ENCODE peak calls at places on chromosome 6, in six cellular contexts. X is Panc1; M is mucosa of descending colon; O is naive thymus-derived CD4-positive, alpha-beta T cell; Z is left lung; K is CD8-positive, alpha-beta T cell. F is an unnamed sample.

GRCh38 chr6:116624036-116624805 is 7.9 kb downstream of the RSPH4A start:
- ATAC-seq in X (no peak), M (no peak), O (no peak), Z (no peak), K (no peak), F (no peak)

GRCh38 chr6:127494240-127494767 is 24.8 kb downstream of the MTCL3 start:
- ATAC-seq in Z (no peak), K (no peak), M (no peak), O (no peak), X (no peak), F (no peak)

GRCh38 chr6:12844284-12845223 is 128.0 kb downstream of the PHACTR1 start:
- ATAC-seq in X (peak; percentile 66), K (no peak), Z (no peak), O (no peak), M (no peak), F (no peak)

GRCh38 chr6:16555550-16555949 is 205.7 kb downstream of the ATXN1 start:
- ATAC-seq in X (no peak), M (no peak), K (no peak), O (no peak), Z (no peak), F (no peak)

GRCh38 chr6:6993503-6994237 is 114.1 kb upstream of the RREB1 start:
- ATAC-seq in X (no peak), M (no peak), O (no peak), Z (no peak), K (no peak), F (no peak)

GRCh38 chr6:127971945-127972391 is 71.1 kb upstream of the THEMIS start:
- ATAC-seq in O (peak; percentile 92), M (peak; percentile 82), K (peak; percentile 85), X (peak; percentile 98), Z (no peak), F (no peak)

GRCh38 chr6:36169023-36170007 is 27.2 kb upstream of the BRPF3 start:
- ATAC-seq in M (no peak), X (no peak), K (no peak), Z (no peak), O (no peak), F (no peak)

GRCh38 chr6:29705389-29706231 is 17.6 kb upstream of the HLA-F start:
- ATAC-seq in M (peak; percentile 31), O (no peak), X (peak; percentile 60), Z (peak; percentile 88), K (no peak), F (no peak)

GRCh38 chr6:47519279-47519678 is 41.7 kb downstream of the CD2AP start:
- ATAC-seq in M (peak; percentile 87), Z (no peak), K (no peak), X (no peak), O (no peak), F (no peak)

DNA sequence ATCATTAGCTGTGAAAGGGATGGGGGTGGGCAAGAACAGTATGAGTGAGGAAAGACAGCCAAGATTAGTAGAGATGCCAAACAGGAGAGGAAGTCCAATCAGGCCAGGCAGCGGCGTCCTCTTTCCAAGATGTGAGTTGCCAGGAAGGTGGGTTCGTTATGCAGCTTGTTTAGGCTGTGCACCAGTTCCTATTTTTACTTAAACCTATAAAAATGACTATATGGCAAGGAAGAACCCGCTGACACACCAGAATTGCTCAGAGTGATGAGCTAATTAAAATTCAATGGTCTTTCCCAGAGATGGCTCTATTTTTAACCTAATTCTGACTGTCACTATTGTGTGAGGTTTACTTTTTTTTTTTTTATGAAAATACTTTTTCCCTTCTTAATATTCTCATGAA is 88.1 kb downstream of the SLC22A23 start:
- ATAC-seq in X (no peak), M (no peak), O (no peak), K (no peak), Z (no peak), F (no peak)
- H3K4me3 ChIP-seq in X (no peak overlapping the region), M (no peak overlapping the region), O (no peak overlapping the region), K (no peak overlapping the region), Z (no peak overlapping the region), F (no peak overlapping the region)

GRCh38 chr6:112019619-112020018 is 34.3 kb upstream of the CCN6 start:
- ATAC-seq in Z (no peak), O (no peak), X (no peak), K (no peak), M (no peak), F (no peak)
- H3K4me3 ChIP-seq in Z (no peak overlapping the region), O (no peak overlapping the region), X (no peak overlapping the region), K (no peak overlapping the region), M (no peak overlapping the region), F (no peak overlapping the region)

DNA sequence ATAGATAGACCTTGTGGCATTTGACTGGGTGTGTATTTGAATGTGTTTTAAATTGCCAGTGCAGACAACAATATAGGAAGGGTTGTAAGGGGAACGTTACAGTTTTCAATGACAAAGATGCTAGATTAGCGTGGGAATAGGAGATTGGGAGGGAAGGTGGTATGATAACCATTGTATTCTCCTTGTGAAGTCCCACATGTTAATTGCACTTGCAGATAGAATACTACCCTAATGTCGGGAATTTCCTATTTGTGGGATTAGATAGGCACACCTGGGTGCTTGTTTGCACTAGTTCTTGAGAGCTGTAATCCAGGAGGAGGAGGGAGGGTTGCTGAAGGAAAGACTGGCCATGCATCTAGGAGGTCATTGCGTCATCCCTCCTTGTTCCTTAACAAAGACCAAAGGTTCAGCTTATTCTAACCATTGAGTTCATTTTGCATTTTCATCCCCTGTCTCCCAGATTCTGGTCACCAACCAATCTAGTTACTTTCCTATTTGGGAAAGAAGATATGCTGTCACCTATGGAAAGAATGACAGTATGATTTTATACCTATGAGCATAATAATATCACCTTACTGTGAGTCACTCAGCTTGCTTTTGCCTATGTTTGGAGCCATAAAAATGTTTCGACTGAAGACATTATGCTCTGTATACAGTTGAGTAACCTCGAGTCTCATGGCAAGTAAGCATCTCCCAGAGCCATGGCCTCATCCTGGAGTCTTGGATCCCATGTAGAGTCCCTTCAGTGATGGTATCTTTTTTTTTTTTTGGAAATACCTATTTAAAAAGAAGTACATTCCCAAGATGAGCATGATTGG is 201.5 kb downstream of the DTNBP1 start:
- ATAC-seq in O (no peak), K (no peak), Z (peak; percentile 49), X (no peak), M (peak; percentile 42), F (no peak)
- H3K4me3 ChIP-seq in O (no peak overlapping the region), K (no peak overlapping the region), Z (no peak overlapping the region), X (no peak overlapping the region), M (no peak overlapping the region), F (no peak overlapping the region)

GRCh38 chr6:149467265-149467664 is 17.5 kb downstream of the ZC3H12D start:
- ATAC-seq in M (no peak), Z (no peak), K (no peak), O (no peak), X (no peak), F (no peak)
- H3K4me3 ChIP-seq in M (no peak overlapping the region), Z (no peak overlapping the region), K (no peak overlapping the region), O (no peak overlapping the region), X (no peak overlapping the region), F (no peak overlapping the region)

DNA sequence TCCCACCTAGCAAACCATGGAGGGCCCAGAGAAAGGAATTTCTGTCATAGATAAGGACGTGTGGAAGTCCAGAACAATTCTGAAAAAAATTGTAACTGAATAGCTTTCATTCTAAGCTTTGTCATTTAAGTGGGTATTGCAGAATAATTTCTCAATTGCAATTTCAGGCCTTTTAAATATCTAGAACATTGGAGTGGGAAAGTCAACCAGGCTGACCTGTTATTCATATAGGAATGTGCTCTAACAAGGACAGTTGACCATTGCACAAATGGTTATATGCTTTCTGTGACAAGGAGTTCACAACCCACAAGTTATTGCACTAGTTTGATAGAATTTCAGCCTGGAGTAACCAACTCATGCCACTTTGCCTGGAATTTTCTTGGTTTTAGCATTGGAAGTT is 53.4 kb upstream of the OLIG3 start:
- ATAC-seq in X (no peak), Z (no peak), O (no peak), K (no peak), M (no peak), F (no peak)
- H3K4me3 ChIP-seq in X (no peak overlapping the region), Z (no peak overlapping the region), O (no peak overlapping the region), K (no peak overlapping the region), M (no peak overlapping the region), F (no peak overlapping the region)

DNA sequence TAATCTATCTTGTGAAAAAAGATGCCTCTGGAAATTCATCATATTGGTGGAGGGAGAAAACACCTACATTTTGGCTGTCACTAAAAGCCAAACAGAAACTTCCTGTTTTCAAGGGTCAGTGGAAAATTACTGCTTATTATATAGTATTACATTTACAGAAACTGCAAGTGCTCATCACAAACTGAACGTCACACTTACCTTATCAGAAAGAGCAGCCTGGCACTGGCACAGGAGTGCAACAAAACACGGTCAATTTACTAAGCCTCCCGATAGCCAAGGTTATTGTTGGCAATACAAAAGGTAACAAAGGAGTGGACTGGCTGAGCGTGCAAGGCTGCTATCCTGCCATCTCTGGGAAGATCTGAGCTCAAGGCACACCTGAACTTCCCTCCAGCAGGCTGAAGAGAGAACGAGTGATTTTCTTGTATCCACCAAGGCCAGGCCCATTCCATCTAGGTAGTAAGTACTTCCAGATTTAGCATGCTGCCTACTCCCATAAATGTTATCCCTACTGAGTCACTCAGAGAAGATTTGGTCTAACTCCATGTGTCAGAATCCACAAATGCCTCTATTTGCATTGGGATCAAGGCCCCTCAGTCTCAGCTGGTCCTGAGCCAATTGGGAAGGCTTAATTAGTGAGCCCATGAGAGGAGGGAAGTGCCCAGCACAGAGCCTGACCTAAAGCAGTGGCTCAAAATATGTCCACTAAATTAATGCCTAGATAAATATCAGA is 399.8 kb downstream of the BTBD9 start:
- ATAC-seq in K (no peak), X (peak; percentile 68), Z (no peak), O (no peak), M (peak; percentile 13), F (no peak)
- H3K4me3 ChIP-seq in K (no peak overlapping the region), X (no peak overlapping the region), Z (no peak overlapping the region), O (no peak overlapping the region), M (no peak overlapping the region), F (no peak overlapping the region)

GRCh38 chr6:26224940-26225847 is 138.0 kb downstream of the HFE start:
- ATAC-seq in O (no peak), X (no peak), M (no peak), K (no peak), Z (peak; percentile 54), F (peak; percentile 16)
- H3K4me3 ChIP-seq in O (peak overlapping the region; percentile 77), X (peak overlapping the region; percentile 45), M (no peak overlapping the region), K (peak overlapping the region; percentile 64), Z (no peak overlapping the region), F (peak overlapping the region; percentile 51)

GRCh38 chr6:108736832-108737231 is 111.4 kb upstream of the ARMC2 start:
- ATAC-seq in X (no peak), K (no peak), O (peak; percentile 41), Z (peak; percentile 85), M (no peak), F (no peak)
- H3K4me3 ChIP-seq in X (no peak overlapping the region), K (no peak overlapping the region), O (no peak overlapping the region), Z (no peak overlapping the region), M (no peak overlapping the region), F (no peak overlapping the region)

DNA sequence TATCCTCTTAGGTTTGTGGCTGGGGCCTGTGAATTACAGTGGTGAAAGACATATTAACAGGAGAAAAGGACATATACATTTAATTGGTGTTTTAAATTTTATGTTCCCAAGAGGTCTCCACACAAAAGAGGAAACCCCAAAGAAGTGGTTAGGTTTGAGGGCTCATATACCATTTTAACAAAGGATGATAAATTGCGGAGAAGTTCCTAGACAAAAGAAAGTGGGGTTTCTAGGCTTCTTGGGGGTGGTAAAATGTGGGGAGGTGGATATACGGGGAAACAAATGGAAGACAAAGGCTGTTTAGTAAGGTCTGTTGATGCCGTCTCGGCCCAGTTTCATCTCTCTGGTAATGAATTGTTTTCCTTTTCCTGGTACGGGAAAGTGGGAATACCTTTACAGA is 104.6 kb downstream of the RPP40 start:
- ATAC-seq in K (no peak), O (no peak), M (no peak), X (no peak), Z (no peak), F (no peak)
- H3K4me3 ChIP-seq in K (no peak overlapping the region), O (no peak overlapping the region), M (no peak overlapping the region), X (no peak overlapping the region), Z (no peak overlapping the region), F (no peak overlapping the region)

GRCh38 chr6:170150590-170150945 is 140.3 kb downstream of the DLL1 start:
- ATAC-seq in O (no peak), Z (no peak), X (no peak), M (no peak), K (no peak), F (no peak)
- H3K4me3 ChIP-seq in O (no peak overlapping the region), Z (no peak overlapping the region), X (no peak overlapping the region), M (no peak overlapping the region), K (no peak overlapping the region), F (no peak overlapping the region)